ENCODE peak calls at places on chromosome 5, in five cellular contexts. One of them, this sample, is unnamed.

GRCh38 chr5:154714271-154714986 is 40.7 kb upstream of the LARP1 start:
- DNase-seq in kidney epithelial cell: no peak
- DNase-seq in cardiac muscle cell: no peak
- DNase-seq in AG04450: peak
- DNase-seq in foreskin fibroblast: no peak
- DNase-seq in this sample: no peak

GRCh38 chr5:2776338-2777302 is 25.1 kb upstream of the IRX2 start:
- DNase-seq in kidney epithelial cell: no peak
- DNase-seq in cardiac muscle cell: no peak
- DNase-seq in AG04450: no peak
- DNase-seq in foreskin fibroblast: no peak
- DNase-seq in this sample: no peak

GRCh38 chr5:66452109-66452508 is 144.1 kb upstream of the MAST4 start:
- DNase-seq in kidney epithelial cell: no peak
- DNase-seq in cardiac muscle cell: no peak
- DNase-seq in AG04450: no peak
- DNase-seq in foreskin fibroblast: no peak
- DNase-seq in this sample: no peak

GRCh38 chr5:61329729-61330128 is 2.3 kb upstream of the ZSWIM6 start:
- DNase-seq in kidney epithelial cell: no peak
- DNase-seq in cardiac muscle cell: no peak
- DNase-seq in AG04450: no peak
- DNase-seq in foreskin fibroblast: no peak
- DNase-seq in this sample: peak

GRCh38 chr5:137629646-137630045 is 106.2 kb downstream of the KLHL3 start:
- DNase-seq in kidney epithelial cell: no peak
- DNase-seq in cardiac muscle cell: peak
- DNase-seq in AG04450: no peak
- DNase-seq in foreskin fibroblast: no peak
- DNase-seq in this sample: no peak

GRCh38 chr5:76401801-76402250 is 1.3 kb upstream of the IQGAP2 start:
- DNase-seq in kidney epithelial cell: no peak
- DNase-seq in cardiac muscle cell: no peak
- DNase-seq in AG04450: no peak
- DNase-seq in foreskin fibroblast: no peak
- DNase-seq in this sample: no peak

GRCh38 chr5:58503634-58504033 is 12.4 kb downstream of the GAPT start:
- DNase-seq in kidney epithelial cell: no peak
- DNase-seq in cardiac muscle cell: no peak
- DNase-seq in AG04450: no peak
- DNase-seq in foreskin fibroblast: no peak
- DNase-seq in this sample: no peak

GRCh38 chr5:91332267-91333044 is 50.7 kb downstream of the ARRDC3 start:
- DNase-seq in kidney epithelial cell: peak
- DNase-seq in cardiac muscle cell: no peak
- DNase-seq in AG04450: no peak
- DNase-seq in foreskin fibroblast: peak
- DNase-seq in this sample: peak

GRCh38 chr5:14308384-14309154 is 165.4 kb downstream of the TRIO start:
- DNase-seq in kidney epithelial cell: no peak
- DNase-seq in cardiac muscle cell: no peak
- DNase-seq in AG04450: no peak
- DNase-seq in foreskin fibroblast: no peak
- DNase-seq in this sample: no peak

DNA sequence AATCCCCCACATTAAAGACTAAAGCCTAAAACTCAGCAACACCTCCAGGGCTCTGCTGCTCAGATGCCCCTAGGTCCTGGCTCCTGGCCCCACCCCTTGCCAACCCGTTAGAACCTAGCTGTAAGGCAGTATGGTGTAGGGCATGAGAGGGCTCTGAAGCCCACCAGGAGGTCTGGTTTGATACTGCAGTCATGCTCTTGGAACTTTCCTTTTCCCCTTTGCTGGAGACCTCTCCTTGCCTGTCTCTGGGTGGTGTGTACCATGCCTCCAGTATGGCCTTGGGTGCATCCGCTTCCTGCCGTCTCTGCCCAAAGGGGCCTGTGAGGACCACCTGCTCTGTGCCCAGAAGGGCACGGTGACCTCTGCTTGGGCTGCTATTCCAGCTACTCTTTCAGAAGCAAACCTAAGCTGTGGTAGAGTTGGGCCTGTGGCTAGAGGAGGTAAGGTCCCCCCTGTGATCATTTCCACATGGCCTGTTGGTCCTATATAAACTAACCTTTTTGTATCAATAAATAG is 3.5 kb downstream of the TENT4A start:
- DNase-seq in kidney epithelial cell: no peak
- DNase-seq in cardiac muscle cell: no peak
- DNase-seq in AG04450: no peak
- DNase-seq in foreskin fibroblast: no peak
- DNase-seq in this sample: no peak
- H3K4me3 ChIP-seq in kidney epithelial cell: no peak
- H3K4me3 ChIP-seq in cardiac muscle cell: no peak
- H3K4me3 ChIP-seq in AG04450: peak
- H3K4me3 ChIP-seq in foreskin fibroblast: peak
- H3K4me3 ChIP-seq in this sample: peak

GRCh38 chr5:172886974-172887491 is 53.0 kb downstream of the ERGIC1 start:
- DNase-seq in kidney epithelial cell: peak
- DNase-seq in cardiac muscle cell: no peak
- DNase-seq in AG04450: peak
- DNase-seq in foreskin fibroblast: peak
- DNase-seq in this sample: peak
- TF ChIP-seq CTCF in kidney epithelial cell: no peak
- TF ChIP-seq CTCF in cardiac muscle cell: no peak
- TF ChIP-seq CTCF in AG04450: no peak
- TF ChIP-seq CTCF in foreskin fibroblast: no peak
- TF ChIP-seq CTCF in this sample: no peak

DNA sequence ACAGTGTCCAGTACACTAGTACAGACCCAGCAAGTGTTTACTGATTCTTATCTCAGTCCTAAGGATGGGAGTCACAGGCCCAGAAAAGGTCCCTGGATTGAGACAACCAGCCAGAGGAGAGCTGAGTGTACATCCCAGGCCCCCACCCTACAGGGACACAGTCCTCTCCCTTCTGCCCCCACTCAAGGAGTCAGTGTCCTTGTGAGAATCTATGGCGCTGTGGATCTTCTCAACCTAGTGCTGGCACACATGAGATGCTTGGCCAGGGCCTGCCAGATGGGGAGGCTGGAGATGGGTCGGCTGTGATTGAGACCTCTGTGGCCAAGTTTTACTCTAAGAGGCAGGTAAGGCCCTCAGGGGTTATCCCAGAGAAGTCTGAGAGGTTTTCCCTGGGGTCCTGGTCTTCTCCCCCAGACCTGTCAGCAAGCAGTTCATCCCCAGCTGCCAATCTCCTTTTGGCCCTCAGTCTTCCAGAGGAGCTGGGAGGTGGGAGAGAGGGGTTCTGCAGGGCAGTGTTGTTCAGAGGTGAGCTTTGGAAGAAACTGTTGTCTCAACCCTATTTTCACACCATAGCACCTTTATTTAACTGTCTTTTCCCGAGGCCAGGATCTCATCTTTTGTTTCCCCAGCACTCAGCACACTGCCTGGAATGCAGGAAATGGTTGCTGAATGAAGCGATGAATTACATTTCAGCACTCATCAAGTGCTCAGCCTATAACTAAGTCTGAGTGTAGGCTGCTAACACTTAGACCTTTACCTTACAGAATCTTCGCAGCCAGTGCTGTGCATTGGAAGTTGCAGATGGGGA is 3.2 kb upstream of the NSD1 start:
- DNase-seq in kidney epithelial cell: no peak
- DNase-seq in cardiac muscle cell: no peak
- DNase-seq in AG04450: no peak
- DNase-seq in foreskin fibroblast: peak
- DNase-seq in this sample: no peak
- H3K4me3 ChIP-seq in kidney epithelial cell: no peak
- H3K4me3 ChIP-seq in cardiac muscle cell: no peak
- H3K4me3 ChIP-seq in AG04450: no peak
- H3K4me3 ChIP-seq in foreskin fibroblast: no peak
- H3K4me3 ChIP-seq in this sample: no peak

DNA sequence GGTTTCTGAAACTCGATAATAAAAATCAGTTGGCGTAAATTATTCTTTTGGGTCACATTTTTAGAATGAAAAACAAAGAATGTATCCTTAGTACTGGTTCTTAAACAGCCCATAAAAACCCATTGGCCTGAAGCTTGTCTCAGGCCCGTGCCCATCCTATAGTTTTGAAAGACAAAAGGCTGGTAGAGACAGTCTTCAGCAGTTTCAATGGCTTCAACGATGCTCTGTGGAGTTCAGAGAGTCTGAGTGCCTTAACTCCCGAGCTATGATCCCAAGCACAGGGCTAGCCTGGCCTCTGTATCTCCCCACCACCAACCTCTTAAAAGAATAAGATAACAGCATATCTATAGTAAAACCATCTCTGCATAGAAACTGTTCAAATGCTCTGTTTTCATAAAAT is 595.0 kb downstream of the CDH12 start:
- DNase-seq in kidney epithelial cell: no peak
- DNase-seq in cardiac muscle cell: no peak
- DNase-seq in AG04450: no peak
- DNase-seq in foreskin fibroblast: no peak
- DNase-seq in this sample: no peak
- TF ChIP-seq CTCF in kidney epithelial cell: no peak
- TF ChIP-seq CTCF in cardiac muscle cell: no peak
- TF ChIP-seq CTCF in AG04450: no peak
- TF ChIP-seq CTCF in foreskin fibroblast: no peak
- TF ChIP-seq CTCF in this sample: no peak

DNA sequence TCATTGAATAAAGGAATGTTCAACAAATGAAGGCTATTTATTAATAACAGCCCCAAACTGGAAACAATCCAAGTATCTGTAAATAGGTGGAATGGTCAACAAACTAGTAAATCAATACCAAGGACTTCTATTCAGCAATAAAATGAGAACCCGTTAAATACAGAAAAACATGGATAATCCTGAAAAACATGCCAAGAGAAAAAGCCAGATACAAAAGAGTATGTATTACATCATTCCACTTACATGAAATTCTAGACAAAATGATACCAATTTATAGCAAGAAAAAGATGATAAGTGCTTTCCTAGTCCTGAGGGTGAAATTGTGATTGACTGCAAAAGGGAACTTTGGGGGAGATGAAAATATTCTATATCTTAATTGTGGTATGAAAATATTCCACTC is 3.1 kb downstream of the PJA2 start:
- DNase-seq in kidney epithelial cell: no peak
- DNase-seq in cardiac muscle cell: no peak
- DNase-seq in AG04450: no peak
- DNase-seq in foreskin fibroblast: no peak
- DNase-seq in this sample: no peak
- H3K4me3 ChIP-seq in kidney epithelial cell: no peak
- H3K4me3 ChIP-seq in cardiac muscle cell: peak
- H3K4me3 ChIP-seq in AG04450: peak
- H3K4me3 ChIP-seq in foreskin fibroblast: peak
- H3K4me3 ChIP-seq in this sample: no peak

This sample was measured in retinal pigment epithelial cell.